ENCODE peak calls at places on chromosomes 3 and 15, in six cellular contexts. One of them, this sample, is unnamed. For H3K27me3, the result is how much of the 10 kb centered on the place peaks cover.

GRCh38 chr3:177835917-177836316 is 638.6 kb upstream of the TBL1XR1 start:
- DNase-seq in GM23338: no peak
- DNase-seq in Panc1: no peak
- DNase-seq in K562: no peak
- DNase-seq in CD8-positive, alpha-beta T cell: no peak
- DNase-seq in CD4-positive, alpha-beta T cell: no peak
- DNase-seq in this sample: no peak

GRCh38 chr15:39592500-39592899 is 11.6 kb downstream of the THBS1 start:
- DNase-seq in GM23338: no peak
- DNase-seq in Panc1: no peak
- DNase-seq in K562: no peak
- DNase-seq in CD8-positive, alpha-beta T cell: no peak
- DNase-seq in CD4-positive, alpha-beta T cell: no peak
- DNase-seq in this sample: no peak

GRCh38 chr3:38000965-38001455 is 10.4 kb downstream of the VILL start:
- DNase-seq in GM23338: no peak
- DNase-seq in Panc1: no peak
- DNase-seq in K562: no peak
- DNase-seq in CD8-positive, alpha-beta T cell: no peak
- DNase-seq in CD4-positive, alpha-beta T cell: no peak
- DNase-seq in this sample: peak

GRCh38 chr15:101159096-101159935 is 92.5 kb downstream of the CHSY1 start:
- DNase-seq in GM23338: no peak
- DNase-seq in Panc1: no peak
- DNase-seq in K562: no peak
- DNase-seq in CD8-positive, alpha-beta T cell: no peak
- DNase-seq in CD4-positive, alpha-beta T cell: no peak
- DNase-seq in this sample: no peak

GRCh38 chr3:141486416-141486734 is 452 bp upstream of the RASA2 start:
- DNase-seq in GM23338: no peak
- DNase-seq in Panc1: no peak
- DNase-seq in K562: no peak
- DNase-seq in CD8-positive, alpha-beta T cell: no peak
- DNase-seq in CD4-positive, alpha-beta T cell: no peak
- DNase-seq in this sample: no peak

GRCh38 chr15:79282371-79283251 is at the start of gene ANKRD34C:
- DNase-seq in GM23338: peak
- DNase-seq in Panc1: no peak
- DNase-seq in K562: no peak
- DNase-seq in CD8-positive, alpha-beta T cell: no peak
- DNase-seq in CD4-positive, alpha-beta T cell: no peak
- DNase-seq in this sample: peak

GRCh38 chr3:74390121-74390870 is 224.2 kb downstream of the CNTN3 start:
- DNase-seq in GM23338: peak
- DNase-seq in Panc1: no peak
- DNase-seq in K562: no peak
- DNase-seq in CD8-positive, alpha-beta T cell: no peak
- DNase-seq in CD4-positive, alpha-beta T cell: no peak
- DNase-seq in this sample: peak

GRCh38 chr3:70990190-70990589 is 593.3 kb downstream of the FOXP1 start:
- DNase-seq in GM23338: no peak
- DNase-seq in Panc1: no peak
- DNase-seq in K562: no peak
- DNase-seq in CD8-positive, alpha-beta T cell: no peak
- DNase-seq in CD4-positive, alpha-beta T cell: no peak
- DNase-seq in this sample: no peak

GRCh38 chr3:17741621-17742091 is 775 bp downstream of the TBC1D5 start:
- DNase-seq in GM23338: no peak
- DNase-seq in Panc1: no peak
- DNase-seq in K562: no peak
- DNase-seq in CD8-positive, alpha-beta T cell: no peak
- DNase-seq in CD4-positive, alpha-beta T cell: no peak
- DNase-seq in this sample: no peak

GRCh38 chr3:5022966-5023776 is 43.9 kb downstream of the BHLHE40 start:
- DNase-seq in GM23338: peak
- DNase-seq in Panc1: peak
- DNase-seq in K562: peak
- DNase-seq in CD8-positive, alpha-beta T cell: no peak
- DNase-seq in CD4-positive, alpha-beta T cell: no peak
- DNase-seq in this sample: no peak

GRCh38 chr3:52456169-52456799 is 880 bp downstream of the NISCH start:
- DNase-seq in GM23338: peak
- DNase-seq in Panc1: no peak
- DNase-seq in K562: peak
- DNase-seq in CD8-positive, alpha-beta T cell: no peak
- DNase-seq in CD4-positive, alpha-beta T cell: no peak
- DNase-seq in this sample: peak

GRCh38 chr3:64229903-64230302 is 4.6 kb upstream of the PRICKLE2 start:
- DNase-seq in GM23338: no peak
- DNase-seq in Panc1: no peak
- DNase-seq in K562: no peak
- DNase-seq in CD8-positive, alpha-beta T cell: no peak
- DNase-seq in CD4-positive, alpha-beta T cell: no peak
- DNase-seq in this sample: no peak

DNA sequence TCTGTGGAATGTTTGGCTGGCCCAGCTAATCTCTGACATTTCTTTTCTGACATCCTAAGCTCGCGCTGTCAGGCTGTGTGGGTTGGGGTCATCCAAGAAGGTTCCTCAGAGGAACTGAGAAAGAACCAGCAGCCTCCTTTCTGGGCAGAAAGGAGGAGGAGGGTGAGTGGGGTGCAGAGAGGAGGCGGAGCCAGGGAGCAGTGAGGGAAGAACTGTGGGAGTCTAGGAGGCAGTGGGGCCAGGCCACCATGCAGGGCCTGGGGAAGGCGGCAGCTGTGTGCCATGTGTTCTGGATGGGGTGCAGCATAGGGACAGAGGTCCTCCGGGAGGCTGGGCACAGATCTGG is 5.3 kb downstream of the SEMA7A start:
- DNase-seq in GM23338: no peak
- DNase-seq in Panc1: no peak
- DNase-seq in K562: no peak
- DNase-seq in CD8-positive, alpha-beta T cell: no peak
- DNase-seq in CD4-positive, alpha-beta T cell: no peak
- DNase-seq in this sample: peak
- H3K27ac ChIP-seq in GM23338: no peak
- H3K27ac ChIP-seq in Panc1: no peak
- H3K27ac ChIP-seq in K562: no peak
- H3K27ac ChIP-seq in CD8-positive, alpha-beta T cell: no peak
- H3K27ac ChIP-seq in CD4-positive, alpha-beta T cell: no peak
- H3K27ac ChIP-seq in this sample: peak

GRCh38 chr15:88709960-88710715 is 71.3 kb downstream of the ISG20 start:
- DNase-seq in GM23338: no peak
- DNase-seq in Panc1: no peak
- DNase-seq in K562: no peak
- DNase-seq in CD8-positive, alpha-beta T cell: no peak
- DNase-seq in CD4-positive, alpha-beta T cell: no peak
- DNase-seq in this sample: no peak

GRCh38 chr15:88704791-88705768 is 66.3 kb downstream of the ISG20 start:
- DNase-seq in GM23338: peak
- DNase-seq in Panc1: no peak
- DNase-seq in K562: no peak
- DNase-seq in CD8-positive, alpha-beta T cell: no peak
- DNase-seq in CD4-positive, alpha-beta T cell: no peak
- DNase-seq in this sample: no peak

GRCh38 chr15:88705769-88706165 is 67.0 kb downstream of the ISG20 start:
- DNase-seq in GM23338: no peak
- DNase-seq in Panc1: no peak
- DNase-seq in K562: no peak
- DNase-seq in CD8-positive, alpha-beta T cell: no peak
- DNase-seq in CD4-positive, alpha-beta T cell: no peak
- DNase-seq in this sample: no peak

GRCh38 chr15:88708256-88709054 is 69.6 kb downstream of the ISG20 start:
- DNase-seq in GM23338: no peak
- DNase-seq in Panc1: no peak
- DNase-seq in K562: no peak
- DNase-seq in CD8-positive, alpha-beta T cell: no peak
- DNase-seq in CD4-positive, alpha-beta T cell: no peak
- DNase-seq in this sample: no peak

DNA sequence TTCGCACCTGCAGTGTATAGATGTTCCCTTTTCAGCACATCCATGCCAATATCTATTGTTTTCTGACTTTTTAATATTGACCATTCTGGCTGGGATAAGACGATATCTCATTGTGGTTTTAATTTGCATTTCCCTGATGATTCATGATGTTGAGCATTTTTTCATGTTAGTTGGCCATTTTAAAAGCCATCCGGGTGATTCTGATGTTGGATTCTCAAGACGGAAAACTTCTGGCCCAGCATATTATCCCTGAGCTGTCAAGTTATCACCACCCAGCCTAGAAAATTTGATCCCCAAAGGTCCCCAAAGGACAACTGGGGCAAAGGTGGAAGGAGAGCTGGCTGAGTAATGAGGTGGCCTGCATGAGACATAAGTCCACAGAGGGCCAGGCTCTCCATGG is 69.0 kb downstream of the ISG20 start:
- DNase-seq in GM23338: no peak
- DNase-seq in Panc1: no peak
- DNase-seq in K562: no peak
- DNase-seq in CD8-positive, alpha-beta T cell: no peak
- DNase-seq in CD4-positive, alpha-beta T cell: no peak
- DNase-seq in this sample: no peak
- H3K27me3 ChIP-seq in GM23338: under half
- H3K27me3 ChIP-seq in Panc1: under half
- H3K27me3 ChIP-seq in K562: half or more
- H3K27me3 ChIP-seq in CD8-positive, alpha-beta T cell: under half
- H3K27me3 ChIP-seq in CD4-positive, alpha-beta T cell: half or more
- H3K27me3 ChIP-seq in this sample: under half

DNA sequence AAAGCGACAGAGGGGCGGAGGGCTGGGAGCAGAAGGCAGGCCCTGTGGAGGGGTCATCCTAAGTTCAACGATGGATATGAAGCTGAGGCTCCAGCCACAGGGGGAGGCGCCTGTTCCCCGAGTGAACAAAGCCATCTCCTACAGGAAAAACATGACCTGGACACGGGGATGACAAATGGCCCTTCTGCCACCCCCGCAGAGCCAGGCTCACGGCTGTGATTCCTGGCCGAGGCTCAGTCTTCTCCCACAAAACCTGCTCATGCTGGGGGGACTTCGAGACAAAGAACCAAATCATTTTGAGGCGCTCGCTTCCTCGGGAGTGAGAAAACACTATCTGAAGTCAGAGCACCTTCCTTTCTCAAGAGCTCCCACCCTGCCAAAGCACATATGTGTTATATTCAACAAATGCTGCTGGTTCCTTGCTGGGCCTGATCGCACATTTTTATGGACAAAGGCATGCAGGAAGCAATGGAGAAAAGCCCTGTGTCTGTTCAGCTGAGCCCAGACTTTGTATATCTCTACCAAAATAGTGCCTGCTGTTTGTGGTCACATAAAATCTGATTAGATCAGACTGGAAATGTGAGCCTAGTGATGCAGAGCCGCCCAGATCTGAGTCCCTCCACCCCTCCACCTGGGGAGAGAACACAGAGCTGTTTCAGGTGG is 5.6 kb downstream of the RBP1 start:
- DNase-seq in GM23338: no peak
- DNase-seq in Panc1: no peak
- DNase-seq in K562: peak
- DNase-seq in CD8-positive, alpha-beta T cell: no peak
- DNase-seq in CD4-positive, alpha-beta T cell: no peak
- DNase-seq in this sample: peak
- H3K27ac ChIP-seq in GM23338: no peak
- H3K27ac ChIP-seq in Panc1: peak
- H3K27ac ChIP-seq in K562: no peak
- H3K27ac ChIP-seq in CD8-positive, alpha-beta T cell: no peak
- H3K27ac ChIP-seq in CD4-positive, alpha-beta T cell: no peak
- H3K27ac ChIP-seq in this sample: peak

GRCh38 chr15:64859226-64859625 is 17.5 kb downstream of the PLEKHO2 start:
- DNase-seq in GM23338: no peak
- DNase-seq in Panc1: no peak
- DNase-seq in K562: no peak
- DNase-seq in CD8-positive, alpha-beta T cell: no peak
- DNase-seq in CD4-positive, alpha-beta T cell: no peak
- DNase-seq in this sample: no peak

GRCh38 chr15:64861960-64862359 is 20.2 kb downstream of the PLEKHO2 start:
- DNase-seq in GM23338: peak
- DNase-seq in Panc1: no peak
- DNase-seq in K562: no peak
- DNase-seq in CD8-positive, alpha-beta T cell: no peak
- DNase-seq in CD4-positive, alpha-beta T cell: no peak
- DNase-seq in this sample: no peak

GRCh38 chr15:64858136-64858535 is 16.4 kb downstream of the PLEKHO2 start:
- DNase-seq in GM23338: no peak
- DNase-seq in Panc1: no peak
- DNase-seq in K562: no peak
- DNase-seq in CD8-positive, alpha-beta T cell: no peak
- DNase-seq in CD4-positive, alpha-beta T cell: no peak
- DNase-seq in this sample: no peak

GRCh38 chr15:64864080-64864479 is 22.4 kb downstream of the PLEKHO2 start:
- DNase-seq in GM23338: no peak
- DNase-seq in Panc1: no peak
- DNase-seq in K562: no peak
- DNase-seq in CD8-positive, alpha-beta T cell: no peak
- DNase-seq in CD4-positive, alpha-beta T cell: no peak
- DNase-seq in this sample: no peak

GRCh38 chr15:64861331-64861730 is 19.6 kb downstream of the PLEKHO2 start:
- DNase-seq in GM23338: no peak
- DNase-seq in Panc1: no peak
- DNase-seq in K562: no peak
- DNase-seq in CD8-positive, alpha-beta T cell: no peak
- DNase-seq in CD4-positive, alpha-beta T cell: no peak
- DNase-seq in this sample: no peak
- H3K27me3 ChIP-seq in GM23338: under half
- H3K27me3 ChIP-seq in Panc1: under half
- H3K27me3 ChIP-seq in K562: under half
- H3K27me3 ChIP-seq in CD8-positive, alpha-beta T cell: under half
- H3K27me3 ChIP-seq in CD4-positive, alpha-beta T cell: under half
- H3K27me3 ChIP-seq in this sample: under half

GRCh38 chr3:29281265-29282228 is 676 bp downstream of the RBMS3 start:
- DNase-seq in GM23338: no peak
- DNase-seq in Panc1: no peak
- DNase-seq in K562: no peak
- DNase-seq in CD8-positive, alpha-beta T cell: no peak
- DNase-seq in CD4-positive, alpha-beta T cell: no peak
- DNase-seq in this sample: no peak
- H3K27ac ChIP-seq in GM23338: peak
- H3K27ac ChIP-seq in Panc1: peak
- H3K27ac ChIP-seq in K562: no peak
- H3K27ac ChIP-seq in CD8-positive, alpha-beta T cell: no peak
- H3K27ac ChIP-seq in CD4-positive, alpha-beta T cell: no peak
- H3K27ac ChIP-seq in this sample: no peak